ENCODE peak calls at places on chromosomes 13 and 19, in nine cellular contexts. One of them, this sample, is unnamed. For H3K27me3, the result is how much of the 10 kb centered on the place peaks cover.

GRCh38 chr13:46179576-46180368 is 2.2 kb downstream of the LCP1 start:
- DNase-seq in HCT116: no peak
- DNase-seq in bronchial epithelial cell: no peak
- DNase-seq in naive thymus-derived CD4-positive, alpha-beta T cell: peak
- DNase-seq in small intestine: peak
- DNase-seq in colonic mucosa: peak
- DNase-seq in CD4-positive, alpha-beta T cell: peak
- DNase-seq in K562: peak
- DNase-seq in tibial artery: peak
- DNase-seq in this sample: peak

GRCh38 chr19:34094960-34095359 is 77.3 kb upstream of the LSM14A start:
- DNase-seq in CD4-positive, alpha-beta T cell: no peak
- DNase-seq in naive thymus-derived CD4-positive, alpha-beta T cell: no peak
- DNase-seq in colonic mucosa: no peak
- DNase-seq in small intestine: no peak
- DNase-seq in tibial artery: no peak
- DNase-seq in HCT116: no peak
- DNase-seq in K562: no peak
- DNase-seq in bronchial epithelial cell: no peak
- DNase-seq in this sample: no peak

GRCh38 chr13:45621950-45622349 is 6.4 kb upstream of the ERICH6B start:
- DNase-seq in naive thymus-derived CD4-positive, alpha-beta T cell: peak
- DNase-seq in small intestine: no peak
- DNase-seq in HCT116: no peak
- DNase-seq in bronchial epithelial cell: no peak
- DNase-seq in CD4-positive, alpha-beta T cell: no peak
- DNase-seq in colonic mucosa: no peak
- DNase-seq in tibial artery: no peak
- DNase-seq in K562: no peak
- DNase-seq in this sample: no peak

GRCh38 chr13:112648966-112649690 is 40.7 kb upstream of the ATP11A start:
- DNase-seq in small intestine: no peak
- DNase-seq in HCT116: no peak
- DNase-seq in tibial artery: no peak
- DNase-seq in CD4-positive, alpha-beta T cell: no peak
- DNase-seq in colonic mucosa: no peak
- DNase-seq in bronchial epithelial cell: no peak
- DNase-seq in naive thymus-derived CD4-positive, alpha-beta T cell: no peak
- DNase-seq in K562: peak
- DNase-seq in this sample: peak

GRCh38 chr19:39342647-39343305 is 555 bp downstream of the SAMD4B start:
- DNase-seq in HCT116: no peak
- DNase-seq in colonic mucosa: no peak
- DNase-seq in CD4-positive, alpha-beta T cell: no peak
- DNase-seq in bronchial epithelial cell: no peak
- DNase-seq in K562: no peak
- DNase-seq in naive thymus-derived CD4-positive, alpha-beta T cell: no peak
- DNase-seq in small intestine: no peak
- DNase-seq in tibial artery: no peak
- DNase-seq in this sample: no peak

GRCh38 chr13:95607363-95607762 is 37.1 kb downstream of the DZIP1 start:
- DNase-seq in CD4-positive, alpha-beta T cell: no peak
- DNase-seq in small intestine: no peak
- DNase-seq in bronchial epithelial cell: peak
- DNase-seq in HCT116: no peak
- DNase-seq in K562: no peak
- DNase-seq in colonic mucosa: no peak
- DNase-seq in tibial artery: no peak
- DNase-seq in naive thymus-derived CD4-positive, alpha-beta T cell: no peak
- DNase-seq in this sample: no peak

GRCh38 chr13:31012285-31013024 is 80.0 kb downstream of the TEX26 start:
- DNase-seq in HCT116: no peak
- DNase-seq in small intestine: no peak
- DNase-seq in CD4-positive, alpha-beta T cell: no peak
- DNase-seq in naive thymus-derived CD4-positive, alpha-beta T cell: no peak
- DNase-seq in bronchial epithelial cell: peak
- DNase-seq in tibial artery: no peak
- DNase-seq in K562: no peak
- DNase-seq in colonic mucosa: no peak
- DNase-seq in this sample: no peak

GRCh38 chr19:485583-486236 is 10.6 kb upstream of the MADCAM1 start:
- DNase-seq in small intestine: no peak
- DNase-seq in colonic mucosa: no peak
- DNase-seq in tibial artery: peak
- DNase-seq in K562: no peak
- DNase-seq in HCT116: no peak
- DNase-seq in naive thymus-derived CD4-positive, alpha-beta T cell: no peak
- DNase-seq in bronchial epithelial cell: peak
- DNase-seq in CD4-positive, alpha-beta T cell: no peak
- DNase-seq in this sample: no peak

GRCh38 chr13:20654156-20654555 is 49.3 kb upstream of the IL17D start:
- DNase-seq in small intestine: no peak
- DNase-seq in CD4-positive, alpha-beta T cell: no peak
- DNase-seq in bronchial epithelial cell: no peak
- DNase-seq in colonic mucosa: no peak
- DNase-seq in K562: no peak
- DNase-seq in HCT116: no peak
- DNase-seq in naive thymus-derived CD4-positive, alpha-beta T cell: no peak
- DNase-seq in tibial artery: no peak
- DNase-seq in this sample: no peak

GRCh38 chr13:32902898-32903297 is 113.3 kb upstream of the KL start:
- DNase-seq in CD4-positive, alpha-beta T cell: no peak
- DNase-seq in small intestine: peak
- DNase-seq in colonic mucosa: peak
- DNase-seq in K562: peak
- DNase-seq in tibial artery: peak
- DNase-seq in bronchial epithelial cell: no peak
- DNase-seq in naive thymus-derived CD4-positive, alpha-beta T cell: no peak
- DNase-seq in HCT116: no peak
- DNase-seq in this sample: peak

GRCh38 chr19:45657520-45658163 is 10.4 kb upstream of the GIPR start:
- DNase-seq in naive thymus-derived CD4-positive, alpha-beta T cell: no peak
- DNase-seq in HCT116: no peak
- DNase-seq in bronchial epithelial cell: no peak
- DNase-seq in tibial artery: no peak
- DNase-seq in CD4-positive, alpha-beta T cell: no peak
- DNase-seq in colonic mucosa: no peak
- DNase-seq in K562: no peak
- DNase-seq in small intestine: no peak
- DNase-seq in this sample: no peak

GRCh38 chr13:49112782-49113525 is 107.2 kb upstream of the MLNR start:
- DNase-seq in CD4-positive, alpha-beta T cell: no peak
- DNase-seq in naive thymus-derived CD4-positive, alpha-beta T cell: no peak
- DNase-seq in HCT116: no peak
- DNase-seq in K562: no peak
- DNase-seq in tibial artery: no peak
- DNase-seq in bronchial epithelial cell: no peak
- DNase-seq in small intestine: no peak
- DNase-seq in colonic mucosa: no peak
- DNase-seq in this sample: no peak

GRCh38 chr19:41918653-41919244 is 9.5 kb downstream of the ERFL start:
- DNase-seq in K562: no peak
- DNase-seq in bronchial epithelial cell: no peak
- DNase-seq in HCT116: no peak
- DNase-seq in CD4-positive, alpha-beta T cell: no peak
- DNase-seq in tibial artery: no peak
- DNase-seq in small intestine: no peak
- DNase-seq in colonic mucosa: no peak
- DNase-seq in naive thymus-derived CD4-positive, alpha-beta T cell: no peak
- DNase-seq in this sample: no peak

GRCh38 chr19:46344363-46344762 is 2.5 kb upstream of the PPP5C start:
- DNase-seq in naive thymus-derived CD4-positive, alpha-beta T cell: no peak
- DNase-seq in small intestine: no peak
- DNase-seq in CD4-positive, alpha-beta T cell: no peak
- DNase-seq in bronchial epithelial cell: no peak
- DNase-seq in HCT116: no peak
- DNase-seq in colonic mucosa: no peak
- DNase-seq in K562: no peak
- DNase-seq in tibial artery: no peak
- DNase-seq in this sample: no peak

GRCh38 chr19:47456721-47457478 is 14.8 kb downstream of the SLC8A2 start:
- DNase-seq in HCT116: no peak
- DNase-seq in colonic mucosa: no peak
- DNase-seq in CD4-positive, alpha-beta T cell: no peak
- DNase-seq in small intestine: no peak
- DNase-seq in naive thymus-derived CD4-positive, alpha-beta T cell: no peak
- DNase-seq in K562: no peak
- DNase-seq in bronchial epithelial cell: no peak
- DNase-seq in tibial artery: no peak
- DNase-seq in this sample: no peak

GRCh38 chr19:47459477-47459876 is 12.2 kb downstream of the SLC8A2 start:
- DNase-seq in CD4-positive, alpha-beta T cell: no peak
- DNase-seq in tibial artery: no peak
- DNase-seq in naive thymus-derived CD4-positive, alpha-beta T cell: no peak
- DNase-seq in small intestine: no peak
- DNase-seq in HCT116: no peak
- DNase-seq in colonic mucosa: no peak
- DNase-seq in K562: no peak
- DNase-seq in bronchial epithelial cell: no peak
- DNase-seq in this sample: no peak

GRCh38 chr19:47464619-47465018 is 7.1 kb downstream of the SLC8A2 start:
- DNase-seq in tibial artery: no peak
- DNase-seq in colonic mucosa: no peak
- DNase-seq in K562: no peak
- DNase-seq in bronchial epithelial cell: no peak
- DNase-seq in small intestine: no peak
- DNase-seq in HCT116: no peak
- DNase-seq in CD4-positive, alpha-beta T cell: no peak
- DNase-seq in naive thymus-derived CD4-positive, alpha-beta T cell: no peak
- DNase-seq in this sample: no peak

GRCh38 chr19:47461876-47462275 is 9.8 kb downstream of the SLC8A2 start:
- DNase-seq in naive thymus-derived CD4-positive, alpha-beta T cell: no peak
- DNase-seq in bronchial epithelial cell: no peak
- DNase-seq in colonic mucosa: no peak
- DNase-seq in CD4-positive, alpha-beta T cell: no peak
- DNase-seq in tibial artery: no peak
- DNase-seq in HCT116: no peak
- DNase-seq in K562: no peak
- DNase-seq in small intestine: no peak
- DNase-seq in this sample: no peak

GRCh38 chr19:47458672-47459071 is 13.0 kb downstream of the SLC8A2 start:
- DNase-seq in small intestine: no peak
- DNase-seq in CD4-positive, alpha-beta T cell: no peak
- DNase-seq in K562: no peak
- DNase-seq in naive thymus-derived CD4-positive, alpha-beta T cell: no peak
- DNase-seq in bronchial epithelial cell: no peak
- DNase-seq in HCT116: no peak
- DNase-seq in colonic mucosa: no peak
- DNase-seq in tibial artery: no peak
- DNase-seq in this sample: no peak
- H3K27me3 ChIP-seq in small intestine: under half
- H3K27me3 ChIP-seq in CD4-positive, alpha-beta T cell: half or more
- H3K27me3 ChIP-seq in K562: under half
- H3K27me3 ChIP-seq in naive thymus-derived CD4-positive, alpha-beta T cell: under half
- H3K27me3 ChIP-seq in bronchial epithelial cell: under half
- H3K27me3 ChIP-seq in HCT116: under half
- H3K27me3 ChIP-seq in colonic mucosa: under half
- H3K27me3 ChIP-seq in tibial artery: under half
- H3K27me3 ChIP-seq in this sample: half or more

DNA sequence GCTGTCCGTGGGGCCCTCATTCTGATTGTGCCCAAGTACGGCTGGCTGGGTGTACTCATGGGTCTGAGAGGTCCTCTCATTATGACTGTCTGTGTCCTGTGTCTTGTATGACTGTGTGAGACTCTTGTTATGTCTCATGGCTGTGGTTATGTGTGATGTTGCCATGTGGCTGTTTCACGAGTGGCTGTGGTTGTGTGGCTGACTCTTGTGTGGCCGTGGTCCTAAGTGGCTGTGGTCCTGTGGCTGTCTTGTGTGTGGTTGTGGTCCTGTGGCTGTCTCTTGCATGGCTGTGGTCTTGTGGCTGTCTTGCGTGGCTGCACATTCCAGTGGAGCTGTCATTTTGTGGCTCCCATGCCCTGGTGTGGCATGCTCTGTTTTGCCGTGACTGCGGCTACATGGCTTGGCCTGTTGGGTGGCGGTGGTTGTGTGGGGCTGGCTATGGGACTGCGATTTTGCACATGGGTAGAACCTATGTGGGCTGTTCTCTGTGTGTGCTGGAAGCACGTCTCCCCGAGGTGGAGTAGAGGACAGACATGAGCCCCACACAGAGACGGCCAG is 2.5 kb downstream of the LYL1 start:
- DNase-seq in CD4-positive, alpha-beta T cell: peak
- DNase-seq in HCT116: no peak
- DNase-seq in tibial artery: no peak
- DNase-seq in small intestine: no peak
- DNase-seq in K562: peak
- DNase-seq in bronchial epithelial cell: no peak
- DNase-seq in colonic mucosa: no peak
- DNase-seq in naive thymus-derived CD4-positive, alpha-beta T cell: peak
- DNase-seq in this sample: no peak
- H3K27me3 ChIP-seq in CD4-positive, alpha-beta T cell: under half
- H3K27me3 ChIP-seq in HCT116: under half
- H3K27me3 ChIP-seq in tibial artery: under half
- H3K27me3 ChIP-seq in small intestine: under half
- H3K27me3 ChIP-seq in K562: under half
- H3K27me3 ChIP-seq in bronchial epithelial cell: under half
- H3K27me3 ChIP-seq in colonic mucosa: under half
- H3K27me3 ChIP-seq in naive thymus-derived CD4-positive, alpha-beta T cell: under half
- H3K27me3 ChIP-seq in this sample: under half

DNA sequence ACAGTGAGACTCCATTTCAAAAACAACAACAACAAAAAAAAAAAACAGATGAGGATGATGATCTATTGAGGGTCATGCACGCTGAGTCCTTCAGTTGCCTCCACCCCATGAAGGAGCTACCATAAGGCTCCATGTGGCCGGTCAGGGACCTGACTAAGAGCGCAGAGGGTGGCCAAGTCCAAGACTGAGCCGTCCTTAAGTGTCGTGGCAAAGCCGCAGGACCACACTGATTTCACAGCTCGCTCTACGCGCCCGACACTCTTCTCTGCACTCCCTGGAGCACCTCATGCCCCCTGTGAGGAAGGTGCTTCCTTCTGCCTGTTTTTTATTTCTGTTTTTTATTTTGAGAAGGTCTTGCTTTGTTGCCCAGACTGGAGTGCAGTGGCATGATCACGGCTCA is 12.3 kb downstream of the TTYH1 start:
- DNase-seq in bronchial epithelial cell: no peak
- DNase-seq in tibial artery: no peak
- DNase-seq in K562: no peak
- DNase-seq in small intestine: no peak
- DNase-seq in colonic mucosa: no peak
- DNase-seq in HCT116: no peak
- DNase-seq in CD4-positive, alpha-beta T cell: no peak
- DNase-seq in naive thymus-derived CD4-positive, alpha-beta T cell: no peak
- DNase-seq in this sample: no peak
- H3K27me3 ChIP-seq in bronchial epithelial cell: under half
- H3K27me3 ChIP-seq in tibial artery: under half
- H3K27me3 ChIP-seq in K562: under half
- H3K27me3 ChIP-seq in small intestine: under half
- H3K27me3 ChIP-seq in colonic mucosa: under half
- H3K27me3 ChIP-seq in HCT116: under half
- H3K27me3 ChIP-seq in CD4-positive, alpha-beta T cell: under half
- H3K27me3 ChIP-seq in naive thymus-derived CD4-positive, alpha-beta T cell: under half
- H3K27me3 ChIP-seq in this sample: half or more

DNA sequence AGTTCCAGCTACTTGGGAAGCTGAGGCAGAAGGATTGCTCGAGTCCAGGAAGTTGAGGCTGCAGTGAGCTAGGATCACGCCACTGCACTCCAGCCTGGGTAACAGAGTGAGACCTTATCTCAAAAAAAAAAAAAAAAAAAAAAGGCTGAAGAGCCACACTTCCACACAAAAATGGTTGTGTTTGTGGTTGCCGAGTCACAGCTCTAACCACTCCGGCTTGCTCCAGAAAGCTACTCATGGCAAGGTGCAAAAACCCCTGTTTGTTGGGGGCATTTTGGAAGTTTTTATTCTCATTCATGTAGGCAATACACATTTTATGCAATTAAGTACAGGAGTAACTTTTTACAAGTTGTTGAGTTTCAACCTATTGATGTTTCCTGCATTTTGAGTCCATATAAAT is 93.5 kb downstream of the INSR start:
- DNase-seq in K562: no peak
- DNase-seq in colonic mucosa: no peak
- DNase-seq in bronchial epithelial cell: no peak
- DNase-seq in naive thymus-derived CD4-positive, alpha-beta T cell: no peak
- DNase-seq in small intestine: no peak
- DNase-seq in CD4-positive, alpha-beta T cell: no peak
- DNase-seq in HCT116: no peak
- DNase-seq in tibial artery: no peak
- DNase-seq in this sample: no peak
- H3K27me3 ChIP-seq in K562: under half
- H3K27me3 ChIP-seq in colonic mucosa: under half
- H3K27me3 ChIP-seq in bronchial epithelial cell: under half
- H3K27me3 ChIP-seq in naive thymus-derived CD4-positive, alpha-beta T cell: under half
- H3K27me3 ChIP-seq in small intestine: under half
- H3K27me3 ChIP-seq in CD4-positive, alpha-beta T cell: under half
- H3K27me3 ChIP-seq in HCT116: under half
- H3K27me3 ChIP-seq in tibial artery: under half
- H3K27me3 ChIP-seq in this sample: under half